ENCODE peak calls at places on chromosome X, in five cellular contexts. Z, P, W, B and R are unnamed samples.

GRCh38 chrX:153780678-153781427 is at the start of gene SRPK3:
- DNase-seq in P (no peak), B (no peak), Z (no peak), W (no peak), R (no peak)

GRCh38 chrX:2609431-2610238 is 81.5 kb upstream of the CD99 start:
- DNase-seq in P (no peak), B (peak), Z (peak), W (no peak), R (no peak)

GRCh38 chrX:38335382-38335781 is 8.1 kb upstream of the RPGR start:
- DNase-seq in B (no peak), P (no peak), W (no peak), Z (no peak), R (no peak)

GRCh38 chrX:24226176-24226575 is 76.6 kb downstream of the ZFX start:
- DNase-seq in Z (no peak), P (no peak), B (no peak), W (no peak), R (no peak)

GRCh38 chrX:130770615-130771014 is 132.4 kb downstream of the ENOX2 start:
- DNase-seq in W (no peak), B (peak), Z (no peak), P (peak), R (peak)

GRCh38 chrX:74458738-74459137 is 37.4 kb downstream of the SLC16A2 start:
- DNase-seq in W (no peak), P (peak), Z (no peak), B (peak), R (peak)

GRCh38 chrX:5051831-5052491 is 1176.7 kb downstream of the NLGN4X start:
- DNase-seq in Z (peak), B (peak), W (peak), P (peak), R (peak)

GRCh38 chrX:101393530-101394305 is 2.9 kb downstream of the RPL36A start:
- DNase-seq in P (no peak), W (no peak), B (no peak), Z (no peak), R (no peak)

GRCh38 chrX:39983715-39984114 is 114.0 kb downstream of the BCOR start:
- DNase-seq in B (peak), W (no peak), P (no peak), Z (no peak), R (no peak)

GRCh38 chrX:124211312-124211942 is 121.0 kb upstream of the TEX13D start:
- DNase-seq in W (no peak), B (peak), P (no peak), Z (no peak), R (no peak)

GRCh38 chrX:115367956-115368355 is 78.4 kb downstream of the LUZP4 start:
- DNase-seq in Z (no peak), P (no peak), W (no peak), B (peak), R (no peak)

GRCh38 chrX:1727531-1728027 is 112.7 kb downstream of the ASMT start:
- DNase-seq in Z (no peak), W (no peak), B (peak), P (no peak), R (peak)

GRCh38 chrX:45602151-45602550 is 401.5 kb upstream of the DIPK2B start:
- DNase-seq in P (no peak), Z (no peak), B (peak), W (no peak), R (no peak)

GRCh38 chrX:153646620-153647373 is at the start of gene DUSP9:
- DNase-seq in B (peak), Z (peak), P (no peak), W (peak), R (no peak)

GRCh38 chrX:148664171-148664570 is 163.8 kb downstream of the AFF2 start:
- DNase-seq in W (no peak), Z (no peak), B (no peak), P (no peak), R (no peak)

GRCh38 chrX:21840199-21840557 is 761 bp downstream of the MBTPS2 start:
- DNase-seq in P (no peak), W (no peak), B (peak), Z (no peak), R (no peak)

GRCh38 chrX:130825509-130825908 is 77.5 kb downstream of the ENOX2 start:
- DNase-seq in W (no peak), Z (no peak), B (no peak), P (no peak), R (no peak)

GRCh38 chrX:153882086-153882498 is 3.9 kb downstream of the L1CAM start:
- DNase-seq in B (no peak), Z (no peak), P (no peak), W (no peak), R (no peak)

GRCh38 chrX:42247241-42247640 is 323.9 kb upstream of the CASK start:
- DNase-seq in W (no peak), Z (no peak), P (no peak), B (peak), R (no peak)

GRCh38 chrX:13676885-13677284 is 12.0 kb upstream of the RAB9A start:
- DNase-seq in Z (no peak), P (no peak), B (no peak), W (no peak), R (no peak)

GRCh38 chrX:123277347-123277746 is 93.3 kb downstream of the GRIA3 start:
- DNase-seq in P (no peak), Z (no peak), B (no peak), W (no peak), R (no peak)

GRCh38 chrX:34629572-34629971 is 27.5 kb downstream of the TMEM47 start:
- DNase-seq in P (peak), W (no peak), Z (no peak), B (no peak), R (peak)

GRCh38 chrX:43899878-43900815 is 17.9 kb upstream of the MAOB start:
- DNase-seq in B (no peak), P (no peak), W (no peak), Z (no peak), R (no peak)

GRCh38 chrX:15789979-15790765 is at the start of gene ZRSR2:
- DNase-seq in Z (peak), W (peak), B (peak), P (peak), R (no peak)

GRCh38 chrX:74389016-74389415 is 32.3 kb upstream of the SLC16A2 start:
- DNase-seq in B (no peak), W (no peak), P (no peak), Z (no peak), R (no peak)

GRCh38 chrX:13053171-13053570 is 8.8 kb upstream of the FAM9C start:
- DNase-seq in Z (no peak), B (no peak), W (no peak), P (no peak), R (no peak)

GRCh38 chrX:116435597-116435996 is 809 bp upstream of the SLC6A14 start:
- DNase-seq in W (no peak), P (no peak), Z (no peak), B (no peak), R (no peak)

GRCh38 chrX:140141444-140142029 is 176.2 kb upstream of the CXorf66 start:
- DNase-seq in P (no peak), W (no peak), B (peak), Z (peak), R (no peak)
- TF ChIP-seq CTCF in P (peak), W (peak), B (peak), Z (peak), R (peak)

GRCh38 chrX:20325786-20326388 is 59.2 kb upstream of the RPS6KA3 start:
- DNase-seq in Z (no peak), W (no peak), P (no peak), B (no peak), R (no peak)
- H3K4me3 ChIP-seq in Z (no peak), W (no peak), P (no peak), B (no peak), R (no peak)

DNA sequence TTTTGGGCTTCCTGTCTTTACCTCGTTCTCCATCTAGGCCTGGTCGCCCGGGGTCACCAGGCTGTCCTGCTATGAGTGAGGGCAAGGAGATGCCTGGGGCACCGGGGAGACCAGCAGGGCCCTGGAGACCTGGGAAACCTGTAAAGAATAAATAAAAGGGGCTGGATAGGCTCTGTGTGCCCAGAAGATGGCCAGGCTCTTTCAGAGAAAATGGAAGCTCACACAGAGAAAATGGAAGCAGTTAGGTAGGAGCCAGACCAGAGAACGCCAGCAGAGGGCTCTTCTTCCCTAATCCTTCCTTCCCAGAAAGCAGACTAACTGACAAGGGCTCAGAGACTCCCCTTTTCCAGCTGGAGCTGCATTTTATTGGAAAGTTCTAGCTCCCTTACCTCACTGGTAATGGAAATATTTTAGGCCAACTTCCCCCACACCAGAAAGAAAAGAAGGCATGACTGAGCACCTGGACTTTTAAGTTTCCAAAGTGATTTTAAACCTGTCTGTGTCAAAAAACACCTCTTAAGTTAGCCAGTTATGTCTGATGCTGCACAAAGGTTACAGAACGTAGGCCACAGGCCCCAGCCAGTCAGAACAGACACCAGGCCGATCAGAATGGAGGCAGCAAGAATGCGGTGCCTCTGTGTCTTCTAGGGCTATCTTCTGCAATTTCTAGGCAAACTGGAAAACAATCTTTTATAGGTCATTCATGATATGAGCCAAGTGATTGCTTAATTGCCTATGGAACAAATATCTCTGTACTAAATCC is 74.0 kb downstream of the ATG4A start:
- DNase-seq in P (no peak), B (peak), W (no peak), Z (no peak), R (no peak)
- TF ChIP-seq CTCF in P (peak), B (peak), W (no peak), Z (no peak), R (peak)

GRCh38 chrX:109890300-109890699 is 112.6 kb upstream of the TMEM164 start:
- DNase-seq in W (no peak), Z (no peak), B (no peak), P (no peak), R (no peak)
- H3K4me3 ChIP-seq in W (no peak), Z (no peak), B (no peak), P (no peak), R (no peak)